ENCODE peak calls at places on chromosomes 6 and 20, in seven cellular contexts. One of them, this sample, is unnamed.

GRCh38 chr6:166318227-166318626 is 10.0 kb upstream of the PRR18 start:
- DNase-seq in HCT116: no peak
- DNase-seq in SK-N-SH: no peak
- DNase-seq in HepG2: no peak
- DNase-seq in H1: no peak
- DNase-seq in GM12878: no peak
- DNase-seq in K562: no peak
- DNase-seq in this sample: no peak

GRCh38 chr6:158474961-158475343 is 84.9 kb upstream of the TMEM181 start:
- DNase-seq in K562: no peak
- DNase-seq in HCT116: no peak
- DNase-seq in H1: no peak
- DNase-seq in SK-N-SH: no peak
- DNase-seq in GM12878: no peak
- DNase-seq in HepG2: peak
- DNase-seq in this sample: peak

GRCh38 chr20:38548356-38549083 is 32.5 kb upstream of the ADIG start:
- DNase-seq in GM12878: no peak
- DNase-seq in HepG2: no peak
- DNase-seq in H1: no peak
- DNase-seq in SK-N-SH: no peak
- DNase-seq in HCT116: no peak
- DNase-seq in K562: no peak
- DNase-seq in this sample: peak

GRCh38 chr20:38805502-38805957 is at the start of gene PPP1R16B:
- DNase-seq in H1: no peak
- DNase-seq in HCT116: no peak
- DNase-seq in SK-N-SH: peak
- DNase-seq in HepG2: no peak
- DNase-seq in K562: peak
- DNase-seq in GM12878: no peak
- DNase-seq in this sample: no peak

GRCh38 chr6:89859744-89860143 is 30.1 kb downstream of the CASP8AP2 start:
- DNase-seq in HCT116: no peak
- DNase-seq in GM12878: peak
- DNase-seq in K562: no peak
- DNase-seq in HepG2: no peak
- DNase-seq in SK-N-SH: no peak
- DNase-seq in H1: no peak
- DNase-seq in this sample: no peak

GRCh38 chr20:36538026-36538764 is 3.1 kb upstream of the MYL9 start:
- DNase-seq in HepG2: no peak
- DNase-seq in HCT116: no peak
- DNase-seq in GM12878: no peak
- DNase-seq in SK-N-SH: no peak
- DNase-seq in H1: no peak
- DNase-seq in K562: no peak
- DNase-seq in this sample: no peak

GRCh38 chr20:31515775-31516107 is 1.5 kb downstream of the HM13 start:
- DNase-seq in SK-N-SH: no peak
- DNase-seq in GM12878: no peak
- DNase-seq in HCT116: no peak
- DNase-seq in K562: no peak
- DNase-seq in HepG2: no peak
- DNase-seq in H1: no peak
- DNase-seq in this sample: no peak

GRCh38 chr6:168035098-168035660 is 37.7 kb downstream of the KIF25 start:
- DNase-seq in HCT116: no peak
- DNase-seq in GM12878: no peak
- DNase-seq in HepG2: no peak
- DNase-seq in SK-N-SH: peak
- DNase-seq in K562: peak
- DNase-seq in H1: peak
- DNase-seq in this sample: peak

GRCh38 chr6:154386848-154387717 is 30.5 kb upstream of the IPCEF1 start:
- DNase-seq in K562: no peak
- DNase-seq in HepG2: peak
- DNase-seq in GM12878: no peak
- DNase-seq in HCT116: no peak
- DNase-seq in SK-N-SH: no peak
- DNase-seq in H1: no peak
- DNase-seq in this sample: no peak

GRCh38 chr6:35359744-35360348 is 17.5 kb downstream of the PPARD start:
- DNase-seq in H1: no peak
- DNase-seq in SK-N-SH: no peak
- DNase-seq in HCT116: no peak
- DNase-seq in HepG2: no peak
- DNase-seq in GM12878: no peak
- DNase-seq in K562: no peak
- DNase-seq in this sample: peak

GRCh38 chr6:150069707-150070106 is 786 bp upstream of the ULBP3 start:
- DNase-seq in GM12878: no peak
- DNase-seq in HepG2: no peak
- DNase-seq in K562: no peak
- DNase-seq in HCT116: no peak
- DNase-seq in H1: no peak
- DNase-seq in SK-N-SH: no peak
- DNase-seq in this sample: no peak

GRCh38 chr20:38214871-38215788 is 45.4 kb downstream of the KIAA1755 start:
- DNase-seq in K562: no peak
- DNase-seq in H1: no peak
- DNase-seq in HepG2: no peak
- DNase-seq in HCT116: no peak
- DNase-seq in SK-N-SH: no peak
- DNase-seq in GM12878: no peak
- DNase-seq in this sample: no peak

GRCh38 chr6:98958791-98959190 is 11.0 kb upstream of the FBXL4 start:
- DNase-seq in HCT116: no peak
- DNase-seq in HepG2: no peak
- DNase-seq in SK-N-SH: no peak
- DNase-seq in GM12878: no peak
- DNase-seq in H1: no peak
- DNase-seq in K562: no peak
- DNase-seq in this sample: no peak

GRCh38 chr20:6884114-6884513 is 116.6 kb downstream of the BMP2 start:
- DNase-seq in HepG2: no peak
- DNase-seq in SK-N-SH: no peak
- DNase-seq in GM12878: no peak
- DNase-seq in K562: no peak
- DNase-seq in HCT116: no peak
- DNase-seq in H1: no peak
- DNase-seq in this sample: no peak

GRCh38 chr6:106527111-106527510 is 102.2 kb downstream of the RTN4IP1 start:
- DNase-seq in H1: no peak
- DNase-seq in HepG2: no peak
- DNase-seq in SK-N-SH: no peak
- DNase-seq in HCT116: no peak
- DNase-seq in K562: no peak
- DNase-seq in GM12878: no peak
- DNase-seq in this sample: no peak

GRCh38 chr6:4581468-4582420 is 194.5 kb upstream of the CDYL start:
- DNase-seq in H1: no peak
- DNase-seq in HepG2: no peak
- DNase-seq in GM12878: no peak
- DNase-seq in K562: no peak
- DNase-seq in HCT116: no peak
- DNase-seq in SK-N-SH: no peak
- DNase-seq in this sample: no peak
- TF ChIP-seq JUND in H1: no peak
- TF ChIP-seq JUND in HepG2: no peak
- TF ChIP-seq JUND in GM12878: no peak
- TF ChIP-seq JUND in K562: no peak
- TF ChIP-seq JUND in HCT116: no peak
- TF ChIP-seq JUND in SK-N-SH: no peak
- TF ChIP-seq JUND in this sample: no peak

GRCh38 chr6:44967481-44967880 is 360.6 kb upstream of the RUNX2 start:
- DNase-seq in HCT116: no peak
- DNase-seq in GM12878: no peak
- DNase-seq in SK-N-SH: no peak
- DNase-seq in HepG2: no peak
- DNase-seq in K562: no peak
- DNase-seq in H1: no peak
- DNase-seq in this sample: no peak

GRCh38 chr6:44969446-44970175 is 358.5 kb upstream of the RUNX2 start:
- DNase-seq in SK-N-SH: no peak
- DNase-seq in K562: no peak
- DNase-seq in H1: no peak
- DNase-seq in HepG2: no peak
- DNase-seq in GM12878: no peak
- DNase-seq in HCT116: no peak
- DNase-seq in this sample: no peak

GRCh38 chr6:44960898-44961297 is 367.2 kb upstream of the RUNX2 start:
- DNase-seq in HCT116: peak
- DNase-seq in HepG2: peak
- DNase-seq in K562: no peak
- DNase-seq in SK-N-SH: no peak
- DNase-seq in GM12878: peak
- DNase-seq in H1: no peak
- DNase-seq in this sample: no peak

DNA sequence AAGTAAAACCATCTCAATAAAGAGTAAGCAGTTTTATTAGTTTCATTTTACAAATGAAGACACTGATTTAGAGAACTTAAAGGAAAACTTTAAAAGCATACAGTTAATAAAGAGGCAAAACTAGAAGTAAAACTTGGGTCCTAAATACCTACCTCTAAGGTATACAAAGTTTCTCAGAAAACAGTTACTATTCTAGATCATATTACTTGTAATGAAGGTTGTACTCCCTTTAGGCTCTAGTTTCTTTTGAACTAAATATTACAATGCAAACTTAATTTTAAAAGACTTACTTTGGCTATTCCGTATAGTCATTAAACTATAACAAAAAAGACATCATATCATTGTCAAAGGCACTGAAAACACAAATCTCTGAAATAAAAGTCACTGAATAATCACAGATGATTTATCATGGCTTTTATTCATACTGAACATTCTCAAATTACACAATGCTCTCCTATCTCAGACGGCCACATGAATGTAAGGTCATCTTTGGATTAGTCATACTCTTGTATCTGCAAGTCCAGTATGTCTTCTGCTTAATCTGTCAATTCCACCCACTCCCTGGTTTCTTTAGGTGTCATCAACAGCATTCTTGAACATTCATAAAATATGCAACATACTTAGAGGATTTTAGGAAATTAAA is 361.6 kb upstream of the RUNX2 start:
- DNase-seq in GM12878: no peak
- DNase-seq in SK-N-SH: no peak
- DNase-seq in HCT116: peak
- DNase-seq in HepG2: peak
- DNase-seq in K562: peak
- DNase-seq in H1: no peak
- DNase-seq in this sample: no peak
- TF ChIP-seq JUND in GM12878: no peak
- TF ChIP-seq JUND in SK-N-SH: peak
- TF ChIP-seq JUND in HCT116: peak
- TF ChIP-seq JUND in HepG2: no peak
- TF ChIP-seq JUND in K562: peak
- TF ChIP-seq JUND in H1: no peak
- TF ChIP-seq JUND in this sample: no peak

DNA sequence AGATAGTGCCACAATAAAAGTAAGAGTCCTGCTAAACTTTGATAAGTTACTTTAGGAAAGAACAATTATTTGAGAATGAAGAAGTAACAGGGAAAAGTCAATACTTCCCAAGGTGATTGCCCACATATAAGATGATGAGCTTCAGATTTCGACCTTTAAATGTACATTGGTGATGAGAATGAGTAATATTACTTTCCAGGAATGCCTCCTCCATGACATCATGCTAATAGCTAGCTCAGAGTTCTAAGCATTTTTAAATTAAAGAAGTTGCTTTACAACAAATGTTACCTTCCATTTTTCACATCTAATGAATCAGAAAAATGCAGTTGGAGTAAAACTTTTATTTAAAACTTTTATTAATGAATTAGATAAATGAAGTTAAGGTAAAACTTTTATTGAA is 22.5 kb upstream of the OPN5 start:
- DNase-seq in HepG2: no peak
- DNase-seq in HCT116: no peak
- DNase-seq in SK-N-SH: no peak
- DNase-seq in K562: no peak
- DNase-seq in GM12878: no peak
- DNase-seq in H1: no peak
- DNase-seq in this sample: no peak
- TF ChIP-seq JUND in HepG2: no peak
- TF ChIP-seq JUND in HCT116: no peak
- TF ChIP-seq JUND in SK-N-SH: no peak
- TF ChIP-seq JUND in K562: no peak
- TF ChIP-seq JUND in GM12878: no peak
- TF ChIP-seq JUND in H1: no peak
- TF ChIP-seq JUND in this sample: no peak

GRCh38 chr6:68834561-68834960 is 199.5 kb downstream of the ADGRB3 start:
- DNase-seq in HepG2: no peak
- DNase-seq in K562: no peak
- DNase-seq in SK-N-SH: no peak
- DNase-seq in HCT116: no peak
- DNase-seq in GM12878: no peak
- DNase-seq in H1: no peak
- DNase-seq in this sample: no peak
- TF ChIP-seq JUND in HepG2: no peak
- TF ChIP-seq JUND in K562: peak
- TF ChIP-seq JUND in SK-N-SH: no peak
- TF ChIP-seq JUND in HCT116: no peak
- TF ChIP-seq JUND in GM12878: no peak
- TF ChIP-seq JUND in H1: no peak
- TF ChIP-seq JUND in this sample: no peak

GRCh38 chr6:143595256-143596036 is 82.3 kb upstream of the PHACTR2 start:
- DNase-seq in SK-N-SH: no peak
- DNase-seq in K562: no peak
- DNase-seq in H1: no peak
- DNase-seq in HCT116: no peak
- DNase-seq in GM12878: no peak
- DNase-seq in HepG2: no peak
- DNase-seq in this sample: no peak
- TF ChIP-seq JUND in SK-N-SH: no peak
- TF ChIP-seq JUND in K562: no peak
- TF ChIP-seq JUND in H1: no peak
- TF ChIP-seq JUND in HCT116: no peak
- TF ChIP-seq JUND in GM12878: no peak
- TF ChIP-seq JUND in HepG2: no peak
- TF ChIP-seq JUND in this sample: no peak

DNA sequence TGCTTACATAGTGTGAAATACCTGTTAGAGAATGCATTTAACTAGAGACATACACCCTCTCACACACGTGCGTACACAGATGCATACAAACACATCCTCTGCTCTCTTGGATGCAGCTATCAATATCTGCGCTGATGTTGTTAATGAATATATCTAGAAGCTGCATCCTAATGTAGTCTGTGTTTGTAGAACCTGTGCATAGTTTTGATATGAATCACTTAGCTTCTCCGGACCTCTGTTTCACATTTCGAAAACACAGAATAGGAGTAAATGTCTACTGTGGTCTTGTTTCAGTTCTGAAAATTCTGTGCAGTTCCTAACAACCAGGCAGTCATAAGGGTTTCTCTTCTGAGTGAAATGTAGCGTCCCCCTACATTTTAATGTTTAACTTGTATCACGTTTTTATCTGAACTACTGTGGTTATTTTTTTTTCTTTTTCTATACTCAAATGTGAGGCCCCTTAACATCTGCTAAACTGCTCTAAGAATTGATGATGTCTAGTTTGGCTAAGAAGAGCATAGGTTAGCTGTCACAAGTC is 254.6 kb downstream of the TMEM242 start:
- DNase-seq in HepG2: no peak
- DNase-seq in H1: no peak
- DNase-seq in K562: no peak
- DNase-seq in SK-N-SH: no peak
- DNase-seq in GM12878: peak
- DNase-seq in HCT116: no peak
- DNase-seq in this sample: no peak
- TF ChIP-seq JUND in HepG2: no peak
- TF ChIP-seq JUND in H1: no peak
- TF ChIP-seq JUND in K562: no peak
- TF ChIP-seq JUND in SK-N-SH: no peak
- TF ChIP-seq JUND in GM12878: peak
- TF ChIP-seq JUND in HCT116: no peak
- TF ChIP-seq JUND in this sample: no peak

This sample was measured in T47D.